ENCODE peak calls at places on chromosomes 13 and 19, in eight cellular contexts. C is NCI-H446; U is cardiac muscle cell; V is tibial nerve; L is activated CD4-positive, alpha-beta T cell treated with anti-CD3 and anti-CD28 coated beads for 24 hours; X is ovary; J is M059J; F is body of pancreas. N is an unnamed sample.

GRCh38 chr19:42292042-42292960 is 9.6 kb upstream of the PRR19 start:
- DNase-seq in U (no peak), C (no peak), X (no peak), V (no peak), J (no peak), F (no peak), L (no peak), N (no peak)

GRCh38 chr19:7373862-7374261 is 25.1 kb downstream of the ARHGEF18 start:
- DNase-seq in C (no peak), F (no peak), J (peak), V (no peak), U (peak), X (no peak), L (no peak), N (no peak)

GRCh38 chr19:10454267-10454666 is 33.9 kb downstream of the PDE4A start:
- DNase-seq in L (no peak), U (peak), C (no peak), F (no peak), J (peak), V (no peak), X (no peak), N (no peak)

GRCh38 chr19:33472696-33473624 is 48.6 kb downstream of the PEPD start:
- DNase-seq in V (no peak), F (no peak), L (no peak), U (peak), C (peak), X (no peak), J (peak), N (peak)

GRCh38 chr13:30071890-30072817 is 221.7 kb upstream of the UBL3 start:
- DNase-seq in X (no peak), L (no peak), J (no peak), F (peak), V (no peak), U (no peak), C (no peak), N (no peak)

GRCh38 chr19:291561-292280 is 518 bp upstream of the PLPP2 start:
- DNase-seq in U (no peak), L (no peak), J (peak), C (no peak), F (no peak), V (no peak), X (no peak), N (no peak)

GRCh38 chr19:12484371-12485322 is at the start of gene ZNF709:
- DNase-seq in L (peak), V (peak), J (peak), C (peak), X (peak), F (peak), U (peak), N (peak)

GRCh38 chr19:39193785-39194184 is 3.0 kb upstream of the NCCRP1 start:
- DNase-seq in C (no peak), L (no peak), U (peak), J (peak), F (peak), X (no peak), V (no peak), N (no peak)

GRCh38 chr19:16509141-16510061 is 13.2 kb downstream of the C19orf44 start:
- DNase-seq in X (no peak), C (peak), U (peak), L (no peak), V (peak), J (no peak), F (no peak), N (no peak)

GRCh38 chr13:45015300-45015699 is 26.0 kb downstream of the GPALPP1 start:
- DNase-seq in U (no peak), L (no peak), X (no peak), V (no peak), C (no peak), F (no peak), J (peak), N (no peak)

GRCh38 chr19:15280915-15281683 is 48.9 kb upstream of the EPHX3 start:
- DNase-seq in J (peak), X (peak), V (peak), F (peak), U (peak), L (no peak), C (peak), N (peak)

GRCh38 chr19:17777840-17778620 is 16.9 kb upstream of the B3GNT3 start:
- DNase-seq in F (peak), X (peak), U (peak), J (no peak), C (no peak), L (no peak), V (no peak), N (no peak)

GRCh38 chr19:51807925-51808324 is 13.0 kb downstream of the FPR3 start:
- DNase-seq in V (no peak), X (no peak), F (no peak), L (no peak), U (no peak), J (no peak), C (no peak), N (no peak)

GRCh38 chr13:51981355-51981754 is 29.9 kb downstream of the ATP7B start:
- DNase-seq in U (peak), X (no peak), L (no peak), V (no peak), F (no peak), C (no peak), J (no peak), N (peak)

GRCh38 chr13:113791761-113792160 is 32.7 kb downstream of the TMEM255B start:
- DNase-seq in C (no peak), L (no peak), V (no peak), F (no peak), J (no peak), U (no peak), X (no peak), N (no peak)

GRCh38 chr19:48341006-48341405 is 15.7 kb downstream of the EMP3 start:
- DNase-seq in F (no peak), J (peak), U (no peak), C (peak), V (no peak), L (no peak), X (no peak), N (no peak)

GRCh38 chr13:50410921-50411712 is 395.9 kb downstream of the KCNRG start:
- DNase-seq in L (no peak), C (peak), J (peak), V (no peak), X (no peak), F (no peak), U (peak), N (peak)

GRCh38 chr19:1265611-1266115 is 3.5 kb upstream of the CIRBP start:
- DNase-seq in L (no peak), X (peak), V (no peak), F (no peak), U (peak), C (no peak), J (peak), N (no peak)

GRCh38 chr19:2711175-2711936 is 8.9 kb upstream of the GNG7 start:
- DNase-seq in U (peak), J (peak), L (no peak), F (no peak), V (no peak), C (no peak), X (no peak), N (no peak)

GRCh38 chr13:112251930-112252585 is 124.1 kb upstream of the SPACA7 start:
- DNase-seq in U (no peak), X (no peak), V (no peak), L (no peak), F (no peak), J (no peak), C (no peak), N (no peak)

N was measured in kidney glomerular epithelial cell.